ENCODE peak calls at places on chromosomes 16 and 17, in nine cellular contexts. X is erythroblast; J is GF-D8; E is lung microvascular endothelial cell; P is foreskin fibroblast; Q is stimulated activated CD8-positive, alpha-beta memory T cell treated with anti-CD3 and anti-CD28 coated beads, Interleukin-7, amount 100 ng/mL, for 1 hour; Z is HEK293T; K is WTC11; U is anterior cingulate cortex. Y is an unnamed sample.

GRCh38 chr16:17177968-17178880 is 292.5 kb downstream of the XYLT1 start:
- DNase-seq in X (no peak), J (no peak), E (peak), P (peak), Q (no peak), Z (no peak), K (no peak), U (no peak), Y (no peak)

GRCh38 chr16:24036614-24037013 is 200.8 kb downstream of the PRKCB start:
- DNase-seq in X (peak), J (no peak), E (peak), P (peak), Q (peak), Z (peak), K (peak), U (peak), Y (no peak)

GRCh38 chr17:82929011-82929622 is 89.3 kb upstream of the ZNF750 start:
- DNase-seq in X (no peak), J (no peak), E (no peak), P (no peak), Q (no peak), Z (no peak), K (no peak), U (no peak), Y (no peak)

GRCh38 chr16:46885960-46886763 is 2.0 kb downstream of the GPT2 start:
- DNase-seq in X (no peak), J (peak), E (no peak), P (no peak), Q (no peak), Z (no peak), K (no peak), U (no peak), Y (no peak)

GRCh38 chr17:68199837-68200688 is 47.8 kb upstream of the AMZ2 start:
- DNase-seq in X (no peak), J (no peak), E (no peak), P (no peak), Q (no peak), Z (no peak), K (no peak), U (no peak), Y (no peak)

GRCh38 chr17:46847204-46848191 is 3.9 kb upstream of the WNT9B start:
- DNase-seq in X (no peak), J (no peak), E (no peak), P (no peak), Q (no peak), Z (no peak), K (no peak), U (no peak), Y (no peak)

GRCh38 chr17:29933379-29933778 is 3.4 kb upstream of the SSH2 start:
- DNase-seq in X (no peak), J (no peak), E (peak), P (peak), Q (no peak), Z (peak), K (no peak), U (no peak), Y (no peak)

GRCh38 chr17:74196541-74197310 is 6.8 kb upstream of the RPL38 start:
- DNase-seq in X (no peak), J (no peak), E (no peak), P (no peak), Q (no peak), Z (no peak), K (no peak), U (no peak), Y (no peak)

GRCh38 chr17:58755269-58755576 is 431 bp upstream of the PPM1E start:
- DNase-seq in X (no peak), J (no peak), E (no peak), P (no peak), Q (no peak), Z (no peak), K (no peak), U (no peak), Y (no peak)

GRCh38 chr16:81868057-81868748 is 89.1 kb downstream of the PLCG2 start:
- DNase-seq in X (no peak), J (no peak), E (no peak), P (no peak), Q (no peak), Z (no peak), K (no peak), U (no peak), Y (no peak)